ENCODE peak calls at places on chromosome 7, in four cellular contexts. One of them, this sample, is unnamed.

GRCh38 chr7:108716783-108717182 is 147.1 kb downstream of the DNAJB9 start:
- DNase-seq in fibroblast of the aortic adventitia: peak
- DNase-seq in GM12865: no peak
- DNase-seq in kidney: no peak
- DNase-seq in this sample: no peak

GRCh38 chr7:144022169-144022568 is 22.0 kb downstream of the OR6B1 start:
- DNase-seq in fibroblast of the aortic adventitia: no peak
- DNase-seq in kidney: no peak
- DNase-seq in GM12865: no peak
- DNase-seq in this sample: no peak

GRCh38 chr7:73941836-73942551 is 81.0 kb downstream of the TMEM270 start:
- DNase-seq in fibroblast of the aortic adventitia: peak
- DNase-seq in GM12865: no peak
- DNase-seq in kidney: no peak
- DNase-seq in this sample: no peak

GRCh38 chr7:143318661-143319060 is 2.8 kb downstream of the CLCN1 start:
- DNase-seq in GM12865: no peak
- DNase-seq in kidney: no peak
- DNase-seq in fibroblast of the aortic adventitia: peak
- DNase-seq in this sample: no peak

GRCh38 chr7:17103984-17104383 is 194.5 kb upstream of the AHR start:
- DNase-seq in GM12865: no peak
- DNase-seq in kidney: no peak
- DNase-seq in fibroblast of the aortic adventitia: peak
- DNase-seq in this sample: no peak

GRCh38 chr7:55144333-55144954 is 125.6 kb downstream of the EGFR start:
- DNase-seq in GM12865: no peak
- DNase-seq in kidney: no peak
- DNase-seq in fibroblast of the aortic adventitia: no peak
- DNase-seq in this sample: no peak

GRCh38 chr7:69105092-69105491 is 493.2 kb upstream of the AUTS2 start:
- DNase-seq in fibroblast of the aortic adventitia: no peak
- DNase-seq in GM12865: no peak
- DNase-seq in kidney: no peak
- DNase-seq in this sample: no peak

GRCh38 chr7:70492641-70493040 is 639.3 kb upstream of the GALNT17 start:
- DNase-seq in fibroblast of the aortic adventitia: no peak
- DNase-seq in GM12865: no peak
- DNase-seq in kidney: no peak
- DNase-seq in this sample: no peak

GRCh38 chr7:128027485-128027980 is 3.7 kb downstream of the LRRC4 start:
- DNase-seq in kidney: no peak
- DNase-seq in GM12865: no peak
- DNase-seq in fibroblast of the aortic adventitia: no peak
- DNase-seq in this sample: no peak

GRCh38 chr7:151716339-151716722 is 160.6 kb downstream of the PRKAG2 start:
- DNase-seq in fibroblast of the aortic adventitia: no peak
- DNase-seq in GM12865: no peak
- DNase-seq in kidney: no peak
- DNase-seq in this sample: no peak

GRCh38 chr7:3882782-3883181 is 581.7 kb downstream of the SDK1 start:
- DNase-seq in fibroblast of the aortic adventitia: no peak
- DNase-seq in kidney: no peak
- DNase-seq in GM12865: no peak
- DNase-seq in this sample: no peak

GRCh38 chr7:103307487-103308231 is 10.4 kb downstream of the PMPCB start:
- DNase-seq in kidney: no peak
- DNase-seq in fibroblast of the aortic adventitia: peak
- DNase-seq in GM12865: peak
- DNase-seq in this sample: no peak

GRCh38 chr7:102140952-102141370 is 145.7 kb upstream of the SH2B2 start:
- DNase-seq in fibroblast of the aortic adventitia: no peak
- DNase-seq in GM12865: peak
- DNase-seq in kidney: no peak
- DNase-seq in this sample: no peak

GRCh38 chr7:148699772-148700629 is 1.3 kb downstream of the CUL1 start:
- DNase-seq in GM12865: peak
- DNase-seq in fibroblast of the aortic adventitia: peak
- DNase-seq in kidney: no peak
- DNase-seq in this sample: no peak

GRCh38 chr7:143279186-143280098 is 5.3 kb upstream of the TMEM139 start:
- DNase-seq in fibroblast of the aortic adventitia: peak
- DNase-seq in kidney: no peak
- DNase-seq in GM12865: no peak
- DNase-seq in this sample: no peak

GRCh38 chr7:87225696-87226095 is 6.2 kb upstream of the TMEM243 start:
- DNase-seq in kidney: no peak
- DNase-seq in GM12865: no peak
- DNase-seq in fibroblast of the aortic adventitia: peak
- DNase-seq in this sample: no peak

GRCh38 chr7:30751696-30752273 is at the start of gene INMT:
- DNase-seq in kidney: no peak
- DNase-seq in GM12865: no peak
- DNase-seq in fibroblast of the aortic adventitia: no peak
- DNase-seq in this sample: no peak

GRCh38 chr7:100119701-100120517 is 475 bp downstream of the CNPY4 start:
- DNase-seq in GM12865: peak
- DNase-seq in fibroblast of the aortic adventitia: peak
- DNase-seq in kidney: no peak
- DNase-seq in this sample: no peak

GRCh38 chr7:31416381-31416780 is 75.9 kb upstream of the NEUROD6 start:
- DNase-seq in fibroblast of the aortic adventitia: no peak
- DNase-seq in GM12865: no peak
- DNase-seq in kidney: no peak
- DNase-seq in this sample: no peak

GRCh38 chr7:141737118-141737835 is 881 bp upstream of the SSBP1 start:
- DNase-seq in GM12865: peak
- DNase-seq in fibroblast of the aortic adventitia: peak
- DNase-seq in kidney: no peak
- DNase-seq in this sample: no peak

GRCh38 chr7:91226411-91226810 is 37.8 kb upstream of the FZD1 start:
- DNase-seq in fibroblast of the aortic adventitia: peak
- DNase-seq in kidney: no peak
- DNase-seq in GM12865: no peak
- DNase-seq in this sample: no peak

GRCh38 chr7:131607291-131608111 is 51.1 kb upstream of the PODXL start:
- DNase-seq in GM12865: no peak
- DNase-seq in kidney: no peak
- DNase-seq in fibroblast of the aortic adventitia: no peak
- DNase-seq in this sample: no peak

GRCh38 chr7:27111753-27112277 is 9.3 kb upstream of the HOXA2 start:
- DNase-seq in kidney: no peak
- DNase-seq in GM12865: no peak
- DNase-seq in fibroblast of the aortic adventitia: no peak
- DNase-seq in this sample: no peak

GRCh38 chr7:27112361-27112760 is 9.9 kb upstream of the HOXA2 start:
- DNase-seq in fibroblast of the aortic adventitia: peak
- DNase-seq in GM12865: no peak
- DNase-seq in kidney: no peak
- DNase-seq in this sample: no peak

GRCh38 chr7:27110163-27110976 is 7.9 kb upstream of the HOXA2 start:
- DNase-seq in kidney: peak
- DNase-seq in GM12865: no peak
- DNase-seq in fibroblast of the aortic adventitia: peak
- DNase-seq in this sample: no peak

GRCh38 chr7:27109533-27110162 is 7.2 kb upstream of the HOXA2 start:
- DNase-seq in fibroblast of the aortic adventitia: peak
- DNase-seq in GM12865: no peak
- DNase-seq in kidney: no peak
- DNase-seq in this sample: no peak

DNA sequence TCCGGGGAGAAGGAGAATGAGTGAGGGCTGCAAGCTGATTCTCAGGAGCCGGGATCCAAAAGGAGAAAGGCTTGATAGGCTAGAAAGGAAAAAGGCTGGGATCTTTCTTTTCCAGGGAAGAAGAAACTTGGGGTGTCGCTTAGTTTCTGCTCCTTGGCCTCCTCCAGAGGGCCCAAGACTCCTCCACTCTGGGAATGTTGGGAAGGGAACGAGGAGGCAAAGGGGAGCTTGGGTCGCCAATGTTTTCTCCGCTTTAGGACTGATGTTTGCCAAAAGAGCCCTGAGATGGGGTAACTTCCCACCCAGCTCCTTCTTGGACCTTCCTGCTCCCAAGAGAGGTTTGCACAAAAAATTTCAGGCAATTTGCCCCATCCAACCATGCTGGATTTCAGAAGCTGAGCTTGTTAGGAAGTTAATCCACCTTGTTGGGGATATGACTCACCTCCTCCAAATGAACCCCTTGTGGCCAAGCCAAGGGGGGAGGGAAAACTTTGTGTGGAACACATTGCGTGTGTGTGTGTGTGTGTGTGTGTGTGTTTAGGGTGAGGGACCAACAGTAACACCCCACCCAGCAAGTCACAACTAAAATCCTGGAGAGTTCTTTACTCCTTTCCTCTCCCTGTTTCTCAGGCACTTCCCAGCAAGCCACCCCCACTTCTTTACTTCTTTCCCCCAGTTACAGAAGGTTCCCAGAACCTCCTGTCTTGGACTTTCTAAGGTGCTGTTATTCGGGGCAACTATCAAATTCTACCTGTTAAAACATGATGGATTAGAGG is 8.7 kb upstream of the HOXA2 start:
- DNase-seq in fibroblast of the aortic adventitia: peak
- DNase-seq in kidney: peak
- DNase-seq in GM12865: no peak
- DNase-seq in this sample: no peak
- TF ChIP-seq CTCF in fibroblast of the aortic adventitia: no peak
- TF ChIP-seq CTCF in kidney: no peak
- TF ChIP-seq CTCF in GM12865: no peak
- TF ChIP-seq CTCF in this sample: no peak

GRCh38 chr7:50562126-50562525 is 3.1 kb downstream of the DDC start:
- DNase-seq in GM12865: no peak
- DNase-seq in fibroblast of the aortic adventitia: no peak
- DNase-seq in kidney: no peak
- DNase-seq in this sample: no peak
- TF ChIP-seq CTCF in GM12865: no peak
- TF ChIP-seq CTCF in fibroblast of the aortic adventitia: no peak
- TF ChIP-seq CTCF in kidney: no peak
- TF ChIP-seq CTCF in this sample: no peak

GRCh38 chr7:51187941-51188340 is 128.7 kb downstream of the COBL start:
- DNase-seq in fibroblast of the aortic adventitia: no peak
- DNase-seq in kidney: no peak
- DNase-seq in GM12865: peak
- DNase-seq in this sample: no peak
- TF ChIP-seq CTCF in fibroblast of the aortic adventitia: no peak
- TF ChIP-seq CTCF in kidney: peak
- TF ChIP-seq CTCF in GM12865: no peak
- TF ChIP-seq CTCF in this sample: peak

DNA sequence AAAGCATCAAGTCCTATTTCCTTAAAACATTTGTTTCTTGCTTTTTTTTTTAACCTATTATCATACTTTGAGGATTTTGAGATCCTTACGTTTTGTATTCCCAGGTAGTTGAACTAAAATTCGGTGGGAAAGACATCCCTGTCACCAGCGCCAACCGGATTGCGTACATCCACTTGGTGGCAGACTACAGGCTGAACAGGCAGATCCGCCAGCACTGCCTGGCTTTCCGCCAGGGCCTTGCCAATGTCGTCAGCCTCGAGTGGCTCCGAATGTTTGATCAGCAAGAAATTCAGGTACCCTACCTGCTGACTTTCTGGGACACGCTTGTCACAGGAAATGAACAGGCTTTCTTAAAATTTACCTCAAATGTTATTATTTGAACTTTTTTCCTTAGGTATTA is 83.0 kb upstream of the DNAJB6 start:
- DNase-seq in GM12865: no peak
- DNase-seq in kidney: no peak
- DNase-seq in fibroblast of the aortic adventitia: no peak
- DNase-seq in this sample: no peak
- TF ChIP-seq CTCF in GM12865: no peak
- TF ChIP-seq CTCF in kidney: no peak
- TF ChIP-seq CTCF in fibroblast of the aortic adventitia: no peak
- TF ChIP-seq CTCF in this sample: no peak

This sample was measured in chondrocyte.